ENCODE peak calls at places on chromosomes 11 and 22, in five cellular contexts. P is KBM-7, G is C1 segment of cervical spinal cord, T is NCI-H1417, Z is anterior cingulate cortex. Q is an unnamed sample.

GRCh38 chr22:17218341-17218740 is 894 bp downstream of the ADA2 start:
- DNase-seq in P (no peak), G (no peak), T (no peak), Z (no peak), Q (no peak)

GRCh38 chr11:11993814-11994213 is 14.6 kb downstream of the DKK3 start:
- DNase-seq in P (no peak), G (peak; percentile 48), T (no peak), Z (peak; percentile 60), Q (peak; percentile 76)

GRCh38 chr11:124482362-124483147 is 37.1 kb upstream of the OR8B8 start:
- DNase-seq in P (no peak), G (no peak), T (no peak), Z (no peak), Q (no peak)

GRCh38 chr11:92332986-92333385 is 108.4 kb downstream of the FAT3 start:
- DNase-seq in P (no peak), G (no peak), T (no peak), Z (no peak), Q (no peak)

GRCh38 chr11:119284344-119285157 is 32.4 kb downstream of the MCAM start:
- DNase-seq in P (peak; percentile 71), G (no peak), T (peak; percentile 12), Z (no peak), Q (peak; percentile 44)

GRCh38 chr11:40314327-40314726 is 1145.1 kb downstream of the LRRC4C start:
- DNase-seq in P (no peak), G (no peak), T (no peak), Z (no peak), Q (peak; percentile 16)

GRCh38 chr22:40803292-40803691 is 15.9 kb downstream of the SLC25A17 start:
- DNase-seq in P (no peak), G (no peak), T (no peak), Z (no peak), Q (no peak)

GRCh38 chr11:20283475-20283874 is 80.0 kb upstream of the HTATIP2 start:
- DNase-seq in P (no peak), G (no peak), T (no peak), Z (no peak), Q (no peak)

GRCh38 chr11:63599211-63600122 is 14.8 kb downstream of the PLAAT3 start:
- DNase-seq in P (no peak), G (no peak), T (no peak), Z (no peak), Q (peak; percentile 84)

GRCh38 chr11:134879341-134879740 is 467.3 kb upstream of the B3GAT1 start:
- DNase-seq in P (no peak), G (no peak), T (no peak), Z (no peak), Q (no peak)

GRCh38 chr22:33544707-33545106 is 375.6 kb downstream of the LARGE1 start:
- DNase-seq in P (no peak), G (no peak), T (no peak), Z (no peak), Q (no peak)

GRCh38 chr22:47259990-47260389 is 497.5 kb downstream of the TBC1D22A start:
- DNase-seq in P (peak; percentile 2), G (no peak), T (no peak), Z (no peak), Q (no peak)

GRCh38 chr11:68383976-68384501 is 71.6 kb downstream of the LRP5 start:
- DNase-seq in P (peak; percentile 50), G (peak; percentile 16), T (peak; percentile 30), Z (no peak), Q (peak; percentile 45)